ENCODE peak calls at places on chromosomes 6 and 20, in eight cellular contexts. T is transverse colon, P is A549, Q is tibial nerve, X is brain microvascular endothelial cell, Z is AG04450, U is stomach, M is colonic mucosa. C is an unnamed sample.

GRCh38 chr6:111624391-111625098 is 18.9 kb upstream of the TRAF3IP2 start:
- DNase-seq in U (no peak), P (no peak), M (no peak), X (no peak), Z (no peak), T (no peak), Q (no peak), C (no peak)

GRCh38 chr6:108651781-108652227 is 91.1 kb downstream of the FOXO3 start:
- DNase-seq in Z (peak), X (peak), Q (no peak), T (no peak), P (no peak), U (no peak), M (no peak), C (no peak)

GRCh38 chr6:155782739-155783459 is 327.3 kb upstream of the NOX3 start:
- DNase-seq in M (no peak), X (no peak), Z (peak), P (no peak), U (no peak), T (no peak), Q (no peak), C (no peak)

GRCh38 chr6:139271056-139271455 is 20.7 kb downstream of the TXLNB start:
- DNase-seq in X (peak), T (peak), Q (no peak), U (no peak), Z (peak), M (no peak), P (no peak), C (no peak)

GRCh38 chr6:41073968-41074691 is 1.4 kb downstream of the NFYA start:
- DNase-seq in T (no peak), U (no peak), Z (no peak), Q (no peak), P (no peak), X (peak), M (no peak), C (no peak)

GRCh38 chr6:158813032-158813431 is 6.1 kb downstream of the EZR start:
- DNase-seq in Z (no peak), M (no peak), U (peak), X (no peak), Q (no peak), P (no peak), T (no peak), C (no peak)

GRCh38 chr6:72078096-72078495 is 191.7 kb downstream of the RIMS1 start:
- DNase-seq in Q (no peak), P (no peak), U (no peak), Z (no peak), X (no peak), M (no peak), T (no peak), C (no peak)

GRCh38 chr20:52924411-52925271 is 47.5 kb upstream of the TSHZ2 start:
- DNase-seq in Z (no peak), X (no peak), U (no peak), T (no peak), P (no peak), Q (no peak), M (no peak), C (no peak)

DNA sequence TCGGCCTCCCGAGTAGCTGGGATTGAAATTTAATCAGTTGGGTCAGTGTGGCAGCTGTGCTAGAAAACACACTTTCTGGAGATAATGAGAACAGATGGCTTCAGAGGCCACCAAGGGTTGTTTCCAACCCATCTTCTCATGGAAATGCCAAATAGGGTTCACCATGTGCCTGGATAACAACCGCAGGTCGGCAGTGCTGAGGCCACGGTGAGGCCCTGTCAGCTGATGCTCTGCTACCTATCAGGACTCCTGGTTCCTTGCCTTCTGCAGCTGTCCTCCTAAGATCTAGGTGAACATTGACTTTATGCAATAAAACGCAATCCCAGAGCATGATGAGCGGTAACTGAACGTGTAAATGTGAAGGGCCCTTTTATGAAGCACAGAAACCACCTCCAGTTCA is 139.3 kb upstream of the SNX9 start:
- DNase-seq in T (no peak), U (no peak), Z (no peak), P (no peak), X (no peak), Q (no peak), M (no peak), C (no peak)
- TF ChIP-seq CTCF in T (no peak), U (no peak), Z (no peak), P (no peak), X (no peak), Q (no peak), M (no peak), C (no peak)

GRCh38 chr20:54221996-54222890 is 14.4 kb downstream of the PFDN4 start:
- DNase-seq in Z (no peak), Q (no peak), P (no peak), T (no peak), U (peak), M (no peak), X (no peak), C (peak)
- H3K4me3 ChIP-seq in Z (no peak), Q (no peak), P (no peak), T (no peak), U (no peak), M (no peak), X (no peak), C (no peak)

GRCh38 chr20:58619847-58620431 is 31.1 kb upstream of the STX16 start:
- DNase-seq in M (no peak), Q (no peak), X (no peak), P (no peak), T (no peak), U (no peak), Z (no peak), C (no peak)

GRCh38 chr20:58622671-58623578 is 28.2 kb upstream of the STX16 start:
- DNase-seq in X (peak), U (no peak), P (no peak), T (no peak), Z (no peak), Q (no peak), M (no peak), C (no peak)

GRCh38 chr20:58623579-58624473 is 27.3 kb upstream of the STX16 start:
- DNase-seq in Q (no peak), Z (peak), X (peak), M (no peak), T (peak), P (peak), U (no peak), C (no peak)

GRCh38 chr20:58624687-58625086 is 26.4 kb upstream of the STX16 start:
- DNase-seq in X (no peak), Z (no peak), Q (no peak), T (no peak), U (no peak), M (no peak), P (no peak), C (no peak)

DNA sequence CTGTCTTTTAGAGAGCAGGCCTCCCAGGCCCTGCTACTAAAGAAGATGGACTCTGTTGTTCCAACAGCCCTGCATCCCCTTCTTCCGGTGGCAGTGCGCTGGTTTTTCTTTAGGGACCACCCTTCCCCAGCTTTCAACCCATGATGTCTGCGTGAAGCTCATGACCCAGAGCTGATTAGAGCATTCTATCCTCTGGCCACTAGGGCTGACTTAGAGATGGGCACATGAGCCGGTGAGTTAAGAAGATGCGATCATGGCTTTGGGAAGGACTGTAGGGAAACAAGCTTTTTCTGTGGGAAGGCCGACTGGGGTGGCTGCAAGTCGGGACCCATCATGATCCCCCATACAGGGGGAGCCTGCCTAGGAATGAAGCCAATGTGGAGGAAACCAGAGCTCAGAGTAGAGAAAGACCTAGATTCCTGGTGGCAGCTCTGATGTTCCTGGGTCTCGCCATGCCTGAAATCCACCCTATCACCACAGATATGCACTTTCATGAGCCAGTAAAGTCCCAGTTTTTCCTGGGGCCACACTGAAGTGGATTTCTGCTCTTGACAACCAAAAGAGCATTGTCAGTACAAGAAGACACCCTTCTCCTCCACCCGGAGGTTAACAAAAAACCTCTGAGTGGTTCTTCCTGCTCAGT is 29.1 kb upstream of the STX16 start:
- DNase-seq in Z (no peak), M (no peak), P (no peak), U (no peak), Q (no peak), X (no peak), T (no peak), C (no peak)
- TF ChIP-seq CTCF in Z (peak), M (no peak), P (no peak), U (no peak), Q (no peak), X (peak), T (no peak), C (no peak)

GRCh38 chr20:50516935-50517816 is 7.0 kb downstream of the PTPN1 start:
- DNase-seq in Z (no peak), T (peak), Q (no peak), P (no peak), U (no peak), X (no peak), M (no peak), C (no peak)

GRCh38 chr20:50514750-50515149 is 4.6 kb downstream of the PTPN1 start:
- DNase-seq in X (no peak), U (no peak), P (no peak), T (no peak), Z (no peak), Q (no peak), M (no peak), C (no peak)

GRCh38 chr20:50516180-50516934 is 6.2 kb downstream of the PTPN1 start:
- DNase-seq in X (no peak), M (no peak), Z (no peak), P (no peak), T (no peak), U (no peak), Q (no peak), C (peak)

GRCh38 chr20:50514035-50514337 is 3.8 kb downstream of the PTPN1 start:
- DNase-seq in P (no peak), M (no peak), T (no peak), U (no peak), Q (no peak), Z (no peak), X (no peak), C (no peak)

DNA sequence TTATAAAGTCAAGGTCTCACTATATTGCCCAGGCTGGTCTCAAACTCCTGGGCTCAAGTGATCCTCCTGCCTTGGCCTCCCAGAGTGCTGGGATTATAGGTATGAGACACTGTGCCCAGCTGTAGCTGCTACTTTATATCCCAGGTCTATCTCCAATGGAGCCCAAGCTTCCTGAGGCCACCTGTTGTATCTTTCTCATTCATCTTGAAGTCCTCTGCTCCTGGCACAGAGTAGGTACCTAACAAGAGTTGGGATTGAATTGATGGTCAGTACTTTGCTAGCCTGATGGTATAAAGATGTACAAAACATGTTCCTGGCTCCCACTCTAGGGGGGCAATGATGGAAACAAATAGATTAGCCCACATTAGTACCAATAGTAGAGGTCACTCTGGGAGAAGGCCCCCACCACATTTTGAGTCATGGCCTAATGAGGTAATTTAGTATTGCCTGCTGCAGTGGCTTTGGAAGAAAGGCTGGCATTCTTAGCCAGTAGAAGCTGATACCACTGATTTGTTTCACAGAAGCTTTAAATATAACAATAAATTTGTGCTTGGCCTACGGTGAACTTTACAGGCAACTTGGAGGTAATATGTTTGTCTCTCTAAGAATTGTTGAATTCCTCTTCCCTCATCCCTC is 5.4 kb downstream of the PTPN1 start:
- DNase-seq in Q (no peak), Z (no peak), P (no peak), M (no peak), U (no peak), X (no peak), T (no peak), C (no peak)
- H3K4me3 ChIP-seq in Q (no peak), Z (no peak), P (no peak), M (no peak), U (no peak), X (no peak), T (no peak), C (peak)

GRCh38 chr6:85476532-85476931 is 26.6 kb downstream of the NT5E start:
- DNase-seq in M (no peak), U (no peak), P (no peak), Q (no peak), Z (no peak), X (no peak), T (no peak), C (no peak)
- TF ChIP-seq CTCF in M (no peak), U (no peak), P (no peak), Q (no peak), Z (no peak), X (no peak), T (no peak), C (no peak)

DNA sequence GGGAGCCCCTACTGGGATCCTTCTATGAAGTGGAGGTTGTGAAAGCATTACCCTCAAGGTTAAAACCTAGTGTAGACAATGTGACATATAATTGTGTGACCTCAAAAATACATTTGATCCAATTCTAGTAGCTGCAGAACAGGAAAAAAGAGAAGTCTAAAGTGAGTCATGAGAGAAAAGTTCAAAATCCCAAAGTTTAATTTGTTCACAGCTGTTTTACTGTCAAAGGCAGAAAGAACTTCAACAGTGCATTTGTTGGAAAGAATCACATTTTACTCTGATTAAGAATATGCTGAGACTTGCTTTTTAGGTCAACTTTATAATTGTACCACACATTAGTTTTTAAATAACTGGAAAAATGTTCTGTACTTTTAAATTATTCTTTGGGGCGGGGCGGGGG is 1027.4 kb upstream of the FLRT3 start:
- DNase-seq in T (no peak), Z (no peak), M (no peak), Q (no peak), P (no peak), U (no peak), X (no peak), C (no peak)
- H3K4me3 ChIP-seq in T (no peak), Z (no peak), M (no peak), Q (no peak), P (no peak), U (no peak), X (no peak), C (no peak)

DNA sequence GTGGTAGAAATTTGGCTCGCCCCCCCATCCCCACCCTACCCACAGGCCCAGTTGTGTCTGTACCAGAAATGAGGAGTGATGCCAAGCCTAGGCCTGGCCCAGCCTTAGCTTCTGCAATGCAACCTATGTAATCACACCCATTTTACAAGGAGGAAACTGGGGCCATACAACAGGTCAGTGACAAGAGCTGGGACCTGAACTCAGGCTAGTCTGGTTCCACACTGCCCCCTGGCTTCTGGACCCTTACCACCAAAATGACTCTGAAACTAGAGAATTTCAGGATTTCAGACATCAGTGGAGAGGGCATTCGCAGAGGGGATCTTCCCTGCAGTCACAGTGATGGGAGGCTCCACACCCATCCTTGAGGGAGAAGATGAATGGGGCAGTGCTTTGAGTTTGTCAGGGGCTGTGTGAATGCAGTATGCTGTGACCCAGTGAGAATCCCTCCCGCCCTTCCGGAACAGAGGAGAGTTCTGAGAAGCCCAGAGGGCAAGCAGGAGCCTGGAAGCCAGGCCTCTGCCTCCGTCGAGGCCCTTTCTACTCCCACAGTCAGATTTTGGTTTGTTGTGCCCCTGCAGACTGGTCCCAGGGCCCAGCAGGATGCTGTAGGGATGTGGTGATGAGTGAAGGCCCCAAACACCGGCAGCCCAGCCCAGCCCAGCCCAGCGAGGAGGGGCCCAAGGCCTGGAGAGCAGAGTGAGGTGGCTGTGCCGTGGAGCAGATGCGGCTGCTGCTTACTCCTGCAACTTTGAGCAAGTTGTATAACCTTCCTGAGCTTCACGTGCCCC is 48.1 kb upstream of the MYL9 start:
- DNase-seq in Z (no peak), M (peak), Q (no peak), X (no peak), P (no peak), U (no peak), T (peak), C (no peak)
- TF ChIP-seq CTCF in Z (peak), M (no peak), Q (peak), X (peak), P (peak), U (no peak), T (peak), C (peak)

GRCh38 chr20:63520594-63520938 is at the start of gene PPDPF:
- DNase-seq in X (peak), U (peak), Z (peak), P (peak), T (peak), M (peak), Q (peak), C (no peak)

GRCh38 chr20:63520939-63521601 is 505 bp downstream of the PPDPF start:
- DNase-seq in U (peak), P (peak), M (peak), Z (no peak), T (peak), X (peak), Q (peak), C (peak)

GRCh38 chr20:63522981-63523611 is 2.5 kb downstream of the PPDPF start:
- DNase-seq in M (no peak), T (no peak), Z (no peak), U (no peak), X (no peak), P (no peak), Q (no peak), C (no peak)

GRCh38 chr20:63521602-63522001 is 1.0 kb downstream of the PPDPF start:
- DNase-seq in P (no peak), U (no peak), T (no peak), X (no peak), Z (no peak), M (no peak), Q (no peak), C (no peak)

DNA sequence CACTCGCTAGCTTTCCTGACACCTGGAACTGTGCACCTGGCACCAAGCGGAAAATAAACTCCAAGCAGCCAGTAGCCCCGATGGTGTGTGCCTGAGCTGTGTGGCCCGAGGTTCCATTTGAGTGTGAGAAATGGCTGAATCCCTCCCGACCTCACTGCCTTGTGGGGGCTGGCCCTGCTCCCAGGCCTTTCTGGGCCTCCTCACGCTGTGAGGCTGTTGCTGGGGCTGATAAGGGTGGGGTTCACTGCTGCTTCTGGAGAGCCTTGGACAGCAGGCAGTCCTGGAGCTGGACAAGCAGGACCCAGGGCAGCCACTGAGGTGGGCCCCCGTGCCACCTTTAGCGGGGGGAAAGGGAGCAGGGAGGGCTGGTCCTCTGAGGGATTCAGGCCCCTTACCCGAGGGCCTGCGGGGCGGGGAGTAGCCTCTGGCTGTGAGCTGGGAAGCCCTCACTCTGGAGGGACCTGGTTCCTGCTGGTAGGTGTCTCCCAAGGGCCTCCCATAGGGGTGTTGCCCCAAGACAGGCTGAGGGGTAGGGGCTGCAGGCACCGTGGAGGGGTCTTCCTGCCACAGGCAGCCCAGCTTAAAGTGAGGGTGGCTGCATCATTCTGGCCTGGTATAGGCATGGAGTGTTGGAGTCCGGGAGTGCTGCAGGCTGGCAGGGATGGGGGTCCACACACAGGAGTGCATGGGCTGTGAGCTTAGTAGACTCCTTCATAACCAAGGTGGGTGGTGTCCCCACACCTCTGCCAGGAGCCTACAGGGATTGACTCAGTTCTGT is 1.7 kb downstream of the PPDPF start:
- DNase-seq in P (no peak), T (no peak), M (no peak), X (no peak), U (no peak), Z (no peak), Q (no peak), C (no peak)
- H3K4me3 ChIP-seq in P (no peak), T (peak), M (peak), X (peak), U (peak), Z (peak), Q (peak), C (peak)

GRCh38 chr6:168709991-168710390 is 269.0 kb downstream of the SMOC2 start:
- DNase-seq in U (no peak), T (no peak), Q (no peak), M (no peak), X (no peak), P (no peak), Z (no peak), C (no peak)

GRCh38 chr6:168711666-168712300 is 270.8 kb downstream of the SMOC2 start:
- DNase-seq in U (no peak), T (no peak), Q (no peak), M (no peak), X (no peak), P (no peak), Z (no peak), C (no peak)

GRCh38 chr6:168709440-168709839 is 268.5 kb downstream of the SMOC2 start:
- DNase-seq in Q (no peak), P (no peak), M (no peak), Z (no peak), T (no peak), X (no peak), U (no peak), C (no peak)

GRCh38 chr6:168713013-168713412 is 272.0 kb downstream of the SMOC2 start:
- DNase-seq in T (no peak), Q (no peak), X (no peak), M (no peak), Z (no peak), P (no peak), U (no peak), C (no peak)

GRCh38 chr6:168711049-168711640 is 270.2 kb downstream of the SMOC2 start:
- DNase-seq in X (peak), U (no peak), P (no peak), Q (peak), Z (no peak), T (no peak), M (no peak), C (no peak)
- TF ChIP-seq CTCF in X (no peak), U (no peak), P (no peak), Q (peak), Z (no peak), T (peak), M (peak), C (no peak)

C was measured in LNCaP clone FGC.